ENCODE peak calls at places on chromosome 4, in seven cellular contexts. Z is D341Med, R is NCI-H524, A is neural crest cell, C is C1 segment of cervical spinal cord, X is NAMALWA, N is RCC 7860. S is an unnamed sample.

GRCh38 chr4:119542575-119542974 is 86.0 kb downstream of the PDE5A start:
- DNase-seq in C (no peak), Z (no peak), R (no peak), A (no peak), X (no peak), N (no peak), S (no peak)

GRCh38 chr4:1981251-1982055 is 27.3 kb downstream of the NELFA start:
- DNase-seq in N (no peak), A (no peak), Z (no peak), R (no peak), C (no peak), X (peak), S (no peak)

GRCh38 chr4:59341506-59341905 is 1858.6 kb upstream of the ADGRL3 start:
- DNase-seq in C (no peak), A (no peak), N (no peak), R (no peak), Z (no peak), X (no peak), S (no peak)

GRCh38 chr4:117700111-117700892 is 334.0 kb upstream of the NDST3 start:
- DNase-seq in N (no peak), X (peak), C (no peak), A (no peak), Z (peak), R (peak), S (no peak)

GRCh38 chr4:137471895-137472294 is 60.4 kb downstream of the PCDH18 start:
- DNase-seq in R (no peak), C (no peak), N (no peak), A (no peak), Z (no peak), X (no peak), S (no peak)

GRCh38 chr4:24511371-24512063 is 72.8 kb downstream of the DHX15 start:
- DNase-seq in A (no peak), N (no peak), X (no peak), R (no peak), C (no peak), Z (no peak), S (no peak)

GRCh38 chr4:1775731-1776500 is 17.2 kb upstream of the FGFR3 start:
- DNase-seq in Z (no peak), A (no peak), R (no peak), C (peak), X (peak), N (no peak), S (peak)

GRCh38 chr4:128315756-128316520 is 28.3 kb upstream of the PGRMC2 start:
- DNase-seq in N (no peak), X (no peak), A (no peak), R (no peak), Z (no peak), C (no peak), S (no peak)

GRCh38 chr4:160129439-160129838 is 1026.6 kb downstream of the RAPGEF2 start:
- DNase-seq in A (no peak), Z (no peak), N (peak), R (no peak), X (no peak), C (no peak), S (no peak)

GRCh38 chr4:71857713-71858451 is 74.0 kb upstream of the GC start:
- DNase-seq in R (no peak), Z (no peak), N (no peak), A (no peak), X (no peak), C (no peak), S (no peak)

GRCh38 chr4:172270421-172270820 is 457.2 kb downstream of the GALNTL6 start:
- DNase-seq in Z (peak), N (no peak), A (no peak), R (peak), C (no peak), X (no peak), S (no peak)

GRCh38 chr4:157514711-157515110 is 294.2 kb downstream of the GRIA2 start:
- DNase-seq in C (no peak), A (no peak), X (peak), Z (peak), N (no peak), R (peak), S (no peak)